ENCODE peak calls at places on chromosome 11, in four cellular contexts. R is GM12878, I is K562, E is H1. N is an unnamed sample.

GRCh38 chr11:67999201-67999629 is 4.7 kb downstream of the UNC93B1 start:
- DNase-seq in R (no peak), I (no peak), E (no peak), N (no peak)

GRCh38 chr11:86069408-86070086 is 663 bp upstream of the PICALM start:
- DNase-seq in R (peak), I (peak), E (peak), N (peak)

GRCh38 chr11:62923634-62924411 is 2.7 kb upstream of the CHRM1 start:
- DNase-seq in R (peak), I (no peak), E (no peak), N (no peak)

GRCh38 chr11:86245369-86246292 is 1.1 kb downstream of the EED start:
- DNase-seq in R (no peak), I (peak), E (no peak), N (no peak)

GRCh38 chr11:76736266-76736665 is 46.9 kb upstream of the TSKU start:
- DNase-seq in R (no peak), I (no peak), E (no peak), N (no peak)

GRCh38 chr11:70315726-70316125 is 45.2 kb downstream of the PPFIA1 start:
- DNase-seq in R (no peak), I (no peak), E (no peak), N (no peak)

GRCh38 chr11:61053198-61053597 is 49.1 kb upstream of the CD5 start:
- DNase-seq in R (no peak), I (no peak), E (no peak), N (no peak)

GRCh38 chr11:1129666-1130160 is 28.0 kb upstream of the MUC5AC start:
- DNase-seq in R (no peak), I (no peak), E (no peak), N (no peak)

GRCh38 chr11:79940976-79941735 is 500.3 kb upstream of the TENM4 start:
- DNase-seq in R (no peak), I (no peak), E (no peak), N (no peak)

GRCh38 chr11:31118566-31118965 is 251.0 kb downstream of the DCDC1 start:
- DNase-seq in R (no peak), I (no peak), E (no peak), N (no peak)

GRCh38 chr11:115860246-115860645 is 356.0 kb upstream of the CADM1 start:
- DNase-seq in R (no peak), I (no peak), E (no peak), N (no peak)

DNA sequence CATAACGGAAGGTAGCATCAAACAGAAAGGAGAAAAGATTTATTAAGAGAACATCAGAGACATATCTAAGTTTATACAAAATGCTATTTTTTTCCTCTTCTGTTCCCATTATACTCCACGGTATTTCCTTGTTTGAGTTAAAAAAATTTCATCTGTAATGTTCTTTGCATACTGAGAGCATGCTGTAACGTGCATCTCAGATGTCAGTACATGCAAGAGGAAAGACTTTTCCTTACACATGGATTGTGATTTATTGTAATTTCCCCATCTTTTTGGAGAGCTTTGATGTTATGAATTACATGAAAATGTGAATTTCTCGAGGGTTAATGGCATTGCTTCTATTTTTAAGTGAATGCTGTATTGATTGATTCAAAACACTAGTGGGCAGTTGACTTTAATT is 1164.0 kb downstream of the LRRC4C start:
- DNase-seq in R (no peak), I (no peak), E (no peak), N (no peak)
- TF ChIP-seq EGR1 in R (no peak), I (no peak), E (no peak), N (no peak)

GRCh38 chr11:100068116-100068515 is 619.0 kb upstream of the ARHGAP42 start:
- DNase-seq in R (no peak), I (no peak), E (no peak), N (no peak)
- TF ChIP-seq SIN3A in R (no peak), I (no peak), E (no peak), N (no peak)

GRCh38 chr11:46275964-46276641 is 1.4 kb upstream of the CREB3L1 start:
- DNase-seq in R (no peak), I (no peak), E (no peak), N (no peak)

GRCh38 chr11:46271875-46272815 is 5.3 kb upstream of the CREB3L1 start:
- DNase-seq in R (no peak), I (no peak), E (no peak), N (no peak)

GRCh38 chr11:46272816-46273427 is 4.5 kb upstream of the CREB3L1 start:
- DNase-seq in R (no peak), I (peak), E (no peak), N (no peak)

GRCh38 chr11:46271407-46271806 is 6.1 kb upstream of the CREB3L1 start:
- DNase-seq in R (no peak), I (no peak), E (no peak), N (no peak)

DNA sequence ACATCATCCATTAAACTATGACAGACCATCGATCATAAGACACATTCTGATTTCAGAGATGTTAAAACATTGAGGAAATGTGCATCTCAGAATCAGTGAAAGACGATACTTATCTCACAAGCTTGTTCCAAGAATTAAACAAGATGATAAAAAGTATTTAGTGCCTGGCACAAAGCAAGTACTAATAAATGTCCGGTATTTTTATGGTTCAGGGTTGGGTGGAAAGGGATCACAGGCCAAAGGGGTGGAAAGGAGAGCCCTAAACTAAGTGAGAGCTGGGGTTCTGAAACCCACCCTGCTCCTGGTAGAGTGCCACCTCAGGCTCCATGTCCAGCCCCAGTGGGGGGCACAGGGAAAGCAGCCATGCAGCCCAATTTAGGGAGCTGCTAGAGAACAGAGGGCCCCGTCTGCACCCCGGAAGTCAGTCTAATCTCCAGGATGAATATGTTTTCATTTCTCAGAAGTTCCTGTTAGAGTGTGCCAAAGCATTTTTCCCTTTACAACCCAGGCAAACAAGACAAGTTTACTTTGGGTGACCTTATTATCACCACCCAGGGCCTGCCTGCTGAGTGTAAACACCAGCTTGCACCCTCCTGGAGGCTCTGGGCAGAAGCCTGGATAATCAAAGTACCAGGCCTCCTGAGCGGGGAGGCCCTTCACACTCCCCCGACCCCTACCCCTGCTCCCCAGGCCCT is 3.8 kb upstream of the CREB3L1 start:
- DNase-seq in R (no peak), I (peak), E (no peak), N (no peak)
- TF ChIP-seq CEBPB in R (no peak), I (no peak), E (no peak), N (no peak)

GRCh38 chr11:88424881-88425280 is 87.3 kb upstream of the CTSC start:
- DNase-seq in R (no peak), I (no peak), E (no peak), N (no peak)

GRCh38 chr11:88418508-88418907 is 81.0 kb upstream of the CTSC start:
- DNase-seq in R (no peak), I (no peak), E (no peak), N (no peak)

GRCh38 chr11:88420165-88420781 is 82.7 kb upstream of the CTSC start:
- DNase-seq in R (no peak), I (peak), E (no peak), N (no peak)

GRCh38 chr11:88421530-88421929 is 84.0 kb upstream of the CTSC start:
- DNase-seq in R (peak), I (peak), E (no peak), N (no peak)
- TF ChIP-seq EGR1 in R (peak), I (peak), E (peak), N (no peak)

DNA sequence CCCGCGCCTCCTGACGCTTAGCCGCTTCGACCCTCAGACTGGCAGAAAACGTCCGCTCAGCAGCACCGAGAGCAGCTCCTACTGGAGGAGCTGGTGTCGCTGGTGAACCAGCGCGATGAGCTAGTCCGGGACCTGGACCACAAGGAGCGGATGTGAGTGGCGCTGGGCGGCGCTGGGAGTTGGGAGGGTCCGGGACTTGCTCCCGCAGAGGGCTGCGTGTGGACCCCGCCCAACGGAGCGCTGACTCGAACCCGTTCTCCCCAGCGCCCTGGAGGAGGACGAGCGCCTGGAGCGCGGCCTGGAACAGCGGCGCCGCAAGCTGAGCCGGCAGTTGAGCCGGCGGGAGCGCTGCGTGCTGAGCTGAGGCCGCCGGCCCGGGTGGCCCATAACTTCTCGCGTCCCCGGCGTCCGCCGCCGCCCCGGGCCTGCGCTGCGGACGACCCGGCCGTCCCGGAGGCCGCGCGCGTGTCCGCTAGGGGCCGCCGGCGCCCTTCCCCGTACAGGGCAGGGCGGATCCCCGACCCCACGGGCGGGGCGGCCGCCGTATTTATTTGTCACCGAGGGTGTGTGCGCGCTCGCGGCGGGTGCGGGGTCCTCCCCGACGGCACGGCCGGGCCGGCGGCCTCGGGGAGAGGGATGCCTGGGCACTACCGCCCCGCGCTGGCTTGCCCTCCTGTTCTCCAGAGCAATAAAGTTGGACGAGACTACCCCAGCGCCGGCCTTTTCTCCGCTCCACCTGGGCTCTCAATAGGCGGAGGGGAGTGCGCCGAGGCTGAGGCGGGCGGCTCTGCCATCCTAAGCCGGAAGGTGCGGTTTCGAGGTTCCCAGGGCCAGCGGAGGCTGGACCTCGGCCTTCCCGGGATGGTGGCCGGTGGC is 3.4 kb downstream of the KCNK7 start:
- DNase-seq in R (no peak), I (no peak), E (no peak), N (no peak)
- TF ChIP-seq SIN3A in R (no peak), I (no peak), E (peak), N (no peak)

GRCh38 chr11:35893796-35894475 is 49.9 kb upstream of the LDLRAD3 start:
- DNase-seq in R (no peak), I (no peak), E (no peak), N (no peak)
- TF ChIP-seq CEBPB in R (no peak), I (no peak), E (no peak), N (no peak)

DNA sequence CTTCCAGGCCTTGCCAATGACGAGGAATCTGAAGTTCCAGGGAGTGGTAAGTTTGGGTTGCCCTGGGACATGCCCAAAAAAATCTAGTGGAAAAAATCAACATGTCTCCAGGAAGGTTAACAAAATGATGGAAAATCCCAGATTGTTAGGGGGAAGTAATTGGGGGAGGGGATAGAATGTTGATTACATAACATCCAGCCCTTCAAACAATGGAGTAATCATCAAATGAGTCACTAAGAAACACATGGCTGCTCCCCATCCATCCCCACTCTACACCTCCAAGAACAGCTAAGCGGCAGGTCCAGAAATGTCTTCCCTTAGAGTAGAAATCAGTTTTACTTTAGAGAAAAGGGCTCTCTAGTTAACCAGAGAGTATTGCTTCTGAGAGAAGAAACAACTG is 94.9 kb downstream of the ETS1 start:
- DNase-seq in R (no peak), I (no peak), E (no peak), N (no peak)
- TF ChIP-seq EGR1 in R (no peak), I (no peak), E (no peak), N (no peak)

DNA sequence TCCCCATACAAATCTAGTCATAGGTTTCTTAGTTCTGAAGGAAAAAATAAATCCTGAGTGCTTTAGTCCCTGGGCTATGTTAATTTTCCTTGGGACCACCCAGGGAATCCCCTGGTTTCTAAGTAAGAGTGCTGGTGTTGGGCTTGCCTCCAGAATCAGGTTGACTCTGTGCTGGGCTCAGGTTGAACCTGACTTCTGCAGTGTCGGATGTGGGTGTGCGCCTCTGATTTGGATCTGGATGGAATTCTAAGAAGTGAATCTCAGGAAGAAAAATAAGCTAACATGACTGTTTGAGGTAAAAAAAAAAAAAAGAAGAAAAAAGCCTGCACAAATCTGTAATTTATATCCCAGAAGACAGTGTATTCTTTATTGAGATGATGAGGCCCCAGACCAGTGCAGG is 29.0 kb upstream of the NELL1 start:
- DNase-seq in R (no peak), I (no peak), E (no peak), N (no peak)
- TF ChIP-seq SIN3A in R (no peak), I (no peak), E (no peak), N (no peak)

GRCh38 chr11:128422576-128423370 is 164.6 kb downstream of the ETS1 start:
- DNase-seq in R (no peak), I (no peak), E (no peak), N (no peak)
- TF ChIP-seq CEBPB in R (no peak), I (no peak), E (no peak), N (no peak)

N was measured in HCT116.